ENCODE peak calls at places on chromosome 19, in six cellular contexts. One of them, this sample, is unnamed.

GRCh38 chr19:38653028-38653571 is 5.7 kb downstream of the ACTN4 start:
- DNase-seq in mesenchymal stem cell: peak; percentile 78
- DNase-seq in K562: no peak
- DNase-seq in neural progenitor cell: no peak
- DNase-seq in IMR-90: peak; percentile 51
- DNase-seq in RWPE2: no peak
- DNase-seq in this sample: no peak

GRCh38 chr19:47637550-47637949 is 28.6 kb downstream of the BICRA start:
- DNase-seq in RWPE2: no peak
- DNase-seq in IMR-90: no peak
- DNase-seq in mesenchymal stem cell: peak; percentile 87
- DNase-seq in neural progenitor cell: no peak
- DNase-seq in K562: no peak
- DNase-seq in this sample: no peak

GRCh38 chr19:39436350-39436716 is 584 bp upstream of the RPS16 start:
- DNase-seq in neural progenitor cell: no peak
- DNase-seq in IMR-90: no peak
- DNase-seq in K562: no peak
- DNase-seq in mesenchymal stem cell: no peak
- DNase-seq in RWPE2: no peak
- DNase-seq in this sample: no peak

GRCh38 chr19:30231408-30232318 is 140.5 kb upstream of the ZNF536 start:
- DNase-seq in IMR-90: no peak
- DNase-seq in neural progenitor cell: no peak
- DNase-seq in RWPE2: no peak
- DNase-seq in K562: no peak
- DNase-seq in mesenchymal stem cell: no peak
- DNase-seq in this sample: no peak

GRCh38 chr19:50835785-50836542 is 2.6 kb upstream of the KLK15 start:
- DNase-seq in neural progenitor cell: peak; percentile 79
- DNase-seq in mesenchymal stem cell: peak; percentile 67
- DNase-seq in RWPE2: no peak
- DNase-seq in K562: peak; percentile 96
- DNase-seq in IMR-90: peak; percentile 45
- DNase-seq in this sample: peak; percentile 79

GRCh38 chr19:51123381-51124186 is 1.1 kb upstream of the SIGLEC9 start:
- DNase-seq in neural progenitor cell: no peak
- DNase-seq in mesenchymal stem cell: no peak
- DNase-seq in IMR-90: no peak
- DNase-seq in K562: no peak
- DNase-seq in RWPE2: no peak
- DNase-seq in this sample: peak; percentile 76

GRCh38 chr19:18171605-18172327 is 1.8 kb upstream of the IFI30 start:
- DNase-seq in neural progenitor cell: no peak
- DNase-seq in K562: peak; percentile 42
- DNase-seq in IMR-90: no peak
- DNase-seq in RWPE2: no peak
- DNase-seq in mesenchymal stem cell: no peak
- DNase-seq in this sample: peak; percentile 66

GRCh38 chr19:10227215-10227971 is 3.7 kb downstream of the S1PR2 start:
- DNase-seq in RWPE2: no peak
- DNase-seq in K562: peak; percentile 34
- DNase-seq in mesenchymal stem cell: no peak
- DNase-seq in IMR-90: no peak
- DNase-seq in neural progenitor cell: no peak
- DNase-seq in this sample: no peak

GRCh38 chr19:58182577-58182988 is 278 bp upstream of the ZNF274 start:
- DNase-seq in RWPE2: no peak
- DNase-seq in K562: peak; percentile 98
- DNase-seq in IMR-90: no peak
- DNase-seq in neural progenitor cell: no peak
- DNase-seq in mesenchymal stem cell: no peak
- DNase-seq in this sample: no peak

GRCh38 chr19:41367848-41368301 is 3.9 kb upstream of the B9D2 start:
- DNase-seq in mesenchymal stem cell: peak; percentile 90
- DNase-seq in neural progenitor cell: no peak
- DNase-seq in IMR-90: peak; percentile 96
- DNase-seq in RWPE2: no peak
- DNase-seq in K562: peak; percentile 45
- DNase-seq in this sample: no peak

GRCh38 chr19:53101518-53101917 is 1.7 kb downstream of the ZNF160 start:
- DNase-seq in K562: peak; percentile 41
- DNase-seq in neural progenitor cell: no peak
- DNase-seq in RWPE2: no peak
- DNase-seq in IMR-90: peak; percentile 12
- DNase-seq in mesenchymal stem cell: no peak
- DNase-seq in this sample: no peak

DNA sequence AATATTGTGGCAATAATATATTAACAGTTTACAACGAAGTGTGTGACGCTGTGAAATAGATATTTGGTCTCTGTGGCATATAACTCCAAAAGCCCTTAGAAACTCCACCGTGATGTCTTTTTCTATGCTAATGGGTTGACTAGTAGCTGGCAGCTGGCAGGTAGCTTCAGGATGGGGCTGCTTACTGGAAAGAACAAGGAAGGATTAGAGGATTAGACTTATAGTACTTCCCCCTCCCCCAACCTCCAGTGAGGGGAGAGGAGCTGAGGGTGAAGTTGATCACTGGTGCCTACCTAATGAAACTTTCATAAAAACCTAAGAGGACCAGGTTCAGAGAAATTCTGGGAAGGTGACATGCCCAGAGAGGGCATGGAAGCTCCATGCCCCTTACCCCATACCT is 9.8 kb downstream of the ZNF229 start:
- DNase-seq in IMR-90: no peak
- DNase-seq in mesenchymal stem cell: no peak
- DNase-seq in RWPE2: no peak
- DNase-seq in neural progenitor cell: peak; percentile 2
- DNase-seq in K562: no peak
- DNase-seq in this sample: no peak
- H3K9me3 ChIP-seq in IMR-90: peaks cover 30% of the 10 kb centered on the region
- H3K9me3 ChIP-seq in mesenchymal stem cell: peaks cover 67% of the 10 kb centered on the region
- H3K9me3 ChIP-seq in RWPE2: no peaks in the 10 kb centered on the region
- H3K9me3 ChIP-seq in neural progenitor cell: no peaks in the 10 kb centered on the region
- H3K9me3 ChIP-seq in K562: no peaks in the 10 kb centered on the region
- H3K9me3 ChIP-seq in this sample: peaks cover 71% of the 10 kb centered on the region

DNA sequence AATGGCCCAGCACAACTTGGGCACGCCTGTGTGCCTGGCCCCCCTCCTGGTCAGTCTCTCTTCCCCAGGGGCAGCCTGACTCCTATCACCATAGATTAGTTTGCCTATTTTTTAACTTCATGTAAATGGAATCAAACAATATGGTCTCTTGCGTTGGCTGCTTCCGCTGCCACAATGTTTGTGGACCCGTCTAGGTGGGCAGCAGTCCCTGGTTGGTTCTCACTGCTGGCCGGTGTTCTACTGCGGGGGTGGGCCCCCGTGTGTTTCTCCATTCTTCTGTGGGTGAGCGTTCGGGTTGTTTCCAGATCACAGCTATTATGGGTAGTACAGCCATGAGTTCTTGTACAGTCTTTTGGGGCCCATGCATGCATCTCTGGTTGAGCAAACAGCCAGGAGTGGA is 47.3 kb downstream of the CEBPG start:
- DNase-seq in IMR-90: no peak
- DNase-seq in mesenchymal stem cell: no peak
- DNase-seq in neural progenitor cell: no peak
- DNase-seq in RWPE2: no peak
- DNase-seq in K562: no peak
- DNase-seq in this sample: no peak
- H3K9me3 ChIP-seq in IMR-90: no peaks in the 10 kb centered on the region
- H3K9me3 ChIP-seq in mesenchymal stem cell: no peaks in the 10 kb centered on the region
- H3K9me3 ChIP-seq in neural progenitor cell: no peaks in the 10 kb centered on the region
- H3K9me3 ChIP-seq in RWPE2: no peaks in the 10 kb centered on the region
- H3K9me3 ChIP-seq in K562: no peaks in the 10 kb centered on the region
- H3K9me3 ChIP-seq in this sample: no peaks in the 10 kb centered on the region

GRCh38 chr19:54319049-54319448 is 6.1 kb upstream of the LILRA5 start:
- DNase-seq in IMR-90: no peak
- DNase-seq in RWPE2: no peak
- DNase-seq in neural progenitor cell: no peak
- DNase-seq in K562: no peak
- DNase-seq in mesenchymal stem cell: no peak
- DNase-seq in this sample: no peak

GRCh38 chr19:54317965-54318240 is 4.9 kb upstream of the LILRA5 start:
- DNase-seq in IMR-90: no peak
- DNase-seq in mesenchymal stem cell: no peak
- DNase-seq in K562: no peak
- DNase-seq in RWPE2: no peak
- DNase-seq in neural progenitor cell: no peak
- DNase-seq in this sample: no peak

GRCh38 chr19:54316746-54317107 is 3.8 kb upstream of the LILRA5 start:
- DNase-seq in K562: peak; percentile 48
- DNase-seq in neural progenitor cell: peak; percentile 24
- DNase-seq in RWPE2: no peak
- DNase-seq in mesenchymal stem cell: no peak
- DNase-seq in IMR-90: no peak
- DNase-seq in this sample: peak; percentile 86

GRCh38 chr19:54317108-54317964 is 4.4 kb upstream of the LILRA5 start:
- DNase-seq in RWPE2: no peak
- DNase-seq in neural progenitor cell: no peak
- DNase-seq in mesenchymal stem cell: no peak
- DNase-seq in K562: no peak
- DNase-seq in IMR-90: no peak
- DNase-seq in this sample: peak; percentile 69

DNA sequence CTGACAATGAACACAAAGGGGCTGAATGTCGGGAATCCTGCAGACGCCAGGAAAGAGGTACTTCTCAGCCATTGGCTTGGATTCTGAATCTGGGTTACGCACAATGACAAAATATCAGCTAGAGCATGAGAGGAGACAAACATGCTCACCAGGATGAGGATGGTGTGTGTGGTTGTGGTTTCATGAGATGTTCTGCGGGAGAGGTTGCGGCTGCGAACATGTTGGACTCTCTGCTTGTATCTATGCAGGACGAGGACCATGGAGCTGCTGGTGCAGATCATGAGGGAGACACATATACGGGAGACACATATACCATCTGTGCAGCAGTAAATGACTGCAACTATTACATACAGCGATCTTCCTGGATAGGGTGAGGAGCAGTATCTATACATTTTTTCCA is 7.3 kb upstream of the LILRA5 start:
- DNase-seq in K562: no peak
- DNase-seq in mesenchymal stem cell: no peak
- DNase-seq in neural progenitor cell: no peak
- DNase-seq in IMR-90: no peak
- DNase-seq in RWPE2: no peak
- DNase-seq in this sample: no peak
- H3K9me3 ChIP-seq in K562: no peaks in the 10 kb centered on the region
- H3K9me3 ChIP-seq in mesenchymal stem cell: peaks cover 2% of the 10 kb centered on the region
- H3K9me3 ChIP-seq in neural progenitor cell: no peaks in the 10 kb centered on the region
- H3K9me3 ChIP-seq in IMR-90: no peaks in the 10 kb centered on the region
- H3K9me3 ChIP-seq in RWPE2: no peaks in the 10 kb centered on the region
- H3K9me3 ChIP-seq in this sample: no peaks in the 10 kb centered on the region

GRCh38 chr19:28469544-28469943 is 743.4 kb downstream of the UQCRFS1 start:
- DNase-seq in neural progenitor cell: no peak
- DNase-seq in IMR-90: no peak
- DNase-seq in RWPE2: no peak
- DNase-seq in K562: no peak
- DNase-seq in mesenchymal stem cell: no peak
- DNase-seq in this sample: no peak

GRCh38 chr19:28466107-28467045 is 746.6 kb downstream of the UQCRFS1 start:
- DNase-seq in K562: peak; percentile 70
- DNase-seq in neural progenitor cell: peak; percentile 76
- DNase-seq in RWPE2: no peak
- DNase-seq in IMR-90: peak; percentile 15
- DNase-seq in mesenchymal stem cell: peak; percentile 22
- DNase-seq in this sample: peak; percentile 69

GRCh38 chr19:28465317-28466086 is 747.4 kb downstream of the UQCRFS1 start:
- DNase-seq in IMR-90: no peak
- DNase-seq in mesenchymal stem cell: no peak
- DNase-seq in K562: no peak
- DNase-seq in RWPE2: no peak
- DNase-seq in neural progenitor cell: no peak
- DNase-seq in this sample: no peak

GRCh38 chr19:28472111-28472510 is 740.8 kb downstream of the UQCRFS1 start:
- DNase-seq in RWPE2: no peak
- DNase-seq in K562: no peak
- DNase-seq in neural progenitor cell: no peak
- DNase-seq in IMR-90: no peak
- DNase-seq in mesenchymal stem cell: no peak
- DNase-seq in this sample: no peak

DNA sequence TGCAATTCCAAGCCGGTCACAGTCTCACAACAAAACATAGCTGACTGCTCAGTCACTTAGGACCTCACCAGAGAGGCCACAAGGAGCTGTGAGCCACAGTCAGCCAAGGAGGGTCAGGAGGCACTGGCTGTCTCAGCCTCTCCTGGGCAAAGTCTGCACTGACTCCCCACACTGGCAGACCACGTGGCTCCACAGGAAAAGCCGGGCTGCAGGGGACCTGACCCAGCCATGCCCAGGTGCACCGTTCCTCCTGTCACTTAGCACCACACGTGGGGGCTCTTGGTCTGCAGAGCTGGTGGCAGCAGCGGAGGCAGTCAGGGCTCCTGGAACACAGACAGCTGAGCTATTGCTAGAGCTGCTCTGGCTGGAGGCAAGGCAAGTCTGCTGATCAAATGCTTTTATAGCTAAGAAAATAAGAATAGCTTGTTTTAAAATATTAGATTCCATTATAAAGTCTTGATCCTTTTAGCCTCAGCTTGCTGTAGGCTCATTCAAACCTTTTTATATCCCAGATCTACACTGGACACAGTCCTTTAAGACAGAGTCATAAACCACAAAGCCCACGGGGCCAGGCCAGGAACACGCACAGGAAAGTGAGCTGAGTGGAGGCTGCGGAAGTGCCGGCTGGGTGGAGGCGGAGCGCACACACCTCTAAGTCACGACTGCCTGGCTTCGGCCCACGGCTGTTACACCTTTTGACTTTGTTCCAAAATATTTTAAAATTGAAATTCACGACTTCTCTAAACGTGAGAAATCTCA is 744.1 kb downstream of the UQCRFS1 start:
- DNase-seq in IMR-90: no peak
- DNase-seq in mesenchymal stem cell: peak; percentile 19
- DNase-seq in RWPE2: no peak
- DNase-seq in neural progenitor cell: peak; percentile 48
- DNase-seq in K562: no peak
- DNase-seq in this sample: peak; percentile 56
- H3K9me3 ChIP-seq in IMR-90: peaks cover 26% of the 10 kb centered on the region
- H3K9me3 ChIP-seq in mesenchymal stem cell: no peaks in the 10 kb centered on the region
- H3K9me3 ChIP-seq in RWPE2: no peaks in the 10 kb centered on the region
- H3K9me3 ChIP-seq in neural progenitor cell: no peaks in the 10 kb centered on the region
- H3K9me3 ChIP-seq in K562: no peaks in the 10 kb centered on the region
- H3K9me3 ChIP-seq in this sample: no peaks in the 10 kb centered on the region

GRCh38 chr19:12208221-12208620 is 45.3 kb downstream of the ZNF136 start:
- DNase-seq in IMR-90: no peak
- DNase-seq in neural progenitor cell: no peak
- DNase-seq in RWPE2: no peak
- DNase-seq in mesenchymal stem cell: no peak
- DNase-seq in K562: no peak
- DNase-seq in this sample: no peak
- H3K9me3 ChIP-seq in IMR-90: peaks cover 46% of the 10 kb centered on the region
- H3K9me3 ChIP-seq in neural progenitor cell: peaks cover 47% of the 10 kb centered on the region
- H3K9me3 ChIP-seq in RWPE2: peaks cover 18% of the 10 kb centered on the region
- H3K9me3 ChIP-seq in mesenchymal stem cell: peaks cover 90% of the 10 kb centered on the region
- H3K9me3 ChIP-seq in K562: no peaks in the 10 kb centered on the region
- H3K9me3 ChIP-seq in this sample: peaks cover 51% of the 10 kb centered on the region

This sample was measured in lower lobe of right lung.